ENCODE peak calls at places on chromosomes 5 and 9, in six cellular contexts. E is GM23248, A is fibroblast of lung, J is astrocyte, Z is HCT116, Q is colonic mucosa. R is an unnamed sample.

GRCh38 chr9:95725045-95725444 is 150.4 kb upstream of the ERCC6L2 start:
- DNase-seq in E (no peak), A (no peak), J (no peak), Z (no peak), Q (no peak), R (no peak)

GRCh38 chr5:132387649-132388117 is 18.2 kb downstream of the SLC22A5 start:
- DNase-seq in E (peak; percentile 95), A (peak; percentile 100), J (peak; percentile 100), Z (peak; percentile 81), Q (peak; percentile 86), R (peak; percentile 89)

GRCh38 chr5:17763301-17763700 is 129.0 kb downstream of the TAF11L14 start:
- DNase-seq in E (no peak), A (peak; percentile 75), J (peak; percentile 70), Z (no peak), Q (no peak), R (peak; percentile 29)

GRCh38 chr5:117235814-117236213 is 661.2 kb upstream of the SEMA6A start:
- DNase-seq in E (no peak), A (no peak), J (no peak), Z (no peak), Q (no peak), R (no peak)

GRCh38 chr5:40551706-40552557 is 127.8 kb upstream of the PTGER4 start:
- DNase-seq in E (peak; percentile 95), A (peak; percentile 99), J (peak; percentile 98), Z (no peak), Q (no peak), R (peak; percentile 93)

GRCh38 chr5:54944364-54944763 is 41.0 kb downstream of the ESM1 start:
- DNase-seq in E (peak; percentile 59), A (peak; percentile 30), J (peak; percentile 13), Z (peak; percentile 12), Q (no peak), R (peak; percentile 75)

GRCh38 chr5:168778536-168778935 is 199.4 kb upstream of the PANK3 start:
- DNase-seq in E (no peak), A (no peak), J (no peak), Z (no peak), Q (no peak), R (no peak)

GRCh38 chr5:39072915-39073758 is 1.1 kb downstream of the RICTOR start:
- DNase-seq in E (peak; percentile 71), A (peak; percentile 52), J (peak; percentile 37), Z (no peak), Q (peak; percentile 74), R (peak; percentile 66)

GRCh38 chr5:78162253-78162862 is 132.1 kb downstream of the AP3B1 start:
- DNase-seq in E (peak; percentile 45), A (peak; percentile 18), J (peak; percentile 3), Z (peak; percentile 41), Q (no peak), R (peak; percentile 44)

GRCh38 chr5:170105643-170106611 is at the start of gene FOXI1:
- DNase-seq in E (no peak), A (no peak), J (no peak), Z (no peak), Q (no peak), R (no peak)

GRCh38 chr5:37737326-37738056 is 102.3 kb downstream of the GDNF start:
- DNase-seq in E (no peak), A (no peak), J (no peak), Z (no peak), Q (no peak), R (peak; percentile 16)

GRCh38 chr5:95565280-95565920 is 10.5 kb downstream of the ARSK start:
- DNase-seq in E (peak; percentile 9), A (peak; percentile 60), J (peak; percentile 55), Z (no peak), Q (no peak), R (peak; percentile 61)

GRCh38 chr5:54309237-54309636 is 1.1 kb downstream of the ARL15 start:
- DNase-seq in E (peak; percentile 48), A (peak; percentile 12), J (no peak), Z (no peak), Q (peak; percentile 52), R (peak; percentile 41)

GRCh38 chr9:79572032-79572890 is 496 bp downstream of the TLE4 start:
- DNase-seq in E (peak; percentile 89), A (peak; percentile 44), J (no peak), Z (no peak), Q (peak; percentile 30), R (peak; percentile 86)

GRCh38 chr5:53431665-53432064 is 48.8 kb upstream of the FST start:
- DNase-seq in E (peak; percentile 67), A (peak; percentile 38), J (peak; percentile 33), Z (no peak), Q (no peak), R (peak; percentile 51)

GRCh38 chr9:95366731-95367325 is 49.3 kb upstream of the FANCC start:
- DNase-seq in E (no peak), A (peak; percentile 56), J (peak; percentile 47), Z (no peak), Q (no peak), R (no peak)

GRCh38 chr9:137461663-137462395 is 2.7 kb upstream of the NSMF start:
- DNase-seq in E (no peak), A (no peak), J (no peak), Z (peak; percentile 78), Q (no peak), R (peak; percentile 54)

GRCh38 chr9:71740199-71740598 is 28.1 kb downstream of the CEMIP2 start:
- DNase-seq in E (no peak), A (no peak), J (no peak), Z (no peak), Q (no peak), R (no peak)

GRCh38 chr9:71737455-71737854 is 30.9 kb downstream of the CEMIP2 start:
- DNase-seq in E (peak; percentile 59), A (peak; percentile 56), J (peak; percentile 36), Z (no peak), Q (peak; percentile 45), R (peak; percentile 37)

GRCh38 chr9:71734953-71735352 is 33.4 kb downstream of the CEMIP2 start:
- DNase-seq in E (no peak), A (peak; percentile 23), J (peak; percentile 29), Z (no peak), Q (no peak), R (no peak)

GRCh38 chr9:71733176-71733575 is 35.1 kb downstream of the CEMIP2 start:
- DNase-seq in E (peak; percentile 46), A (peak; percentile 23), J (peak; percentile 8), Z (no peak), Q (no peak), R (peak; percentile 36)

GRCh38 chr9:71736236-71736635 is 32.1 kb downstream of the CEMIP2 start:
- DNase-seq in E (no peak), A (no peak), J (no peak), Z (no peak), Q (no peak), R (no peak)
- H3K36me3 ChIP-seq in E (peaks cover 23% of the 10 kb centered on the region), A (no peaks in the 10 kb centered on the region), J (peaks cover 7% of the 10 kb centered on the region), Z (peaks cover 3% of the 10 kb centered on the region), Q (peaks cover 5% of the 10 kb centered on the region), R (peaks cover 54% of the 10 kb centered on the region)

GRCh38 chr9:132408521-132408920 is 1.5 kb upstream of the CFAP77 start:
- DNase-seq in E (no peak), A (no peak), J (no peak), Z (no peak), Q (no peak), R (no peak)

GRCh38 chr9:132412089-132412488 is 2.1 kb downstream of the CFAP77 start:
- DNase-seq in E (peak; percentile 51), A (peak; percentile 3), J (no peak), Z (peak; percentile 8), Q (no peak), R (peak; percentile 7)

GRCh38 chr9:132409828-132410528 is at the start of gene CFAP77:
- DNase-seq in E (peak; percentile 79), A (peak; percentile 48), J (peak; percentile 18), Z (peak; percentile 26), Q (peak; percentile 24), R (peak; percentile 82)

GRCh38 chr9:132411091-132411508 is 1.1 kb downstream of the CFAP77 start:
- DNase-seq in E (peak; percentile 49), A (peak; percentile 14), J (no peak), Z (peak; percentile 68), Q (peak; percentile 53), R (peak; percentile 45)

DNA sequence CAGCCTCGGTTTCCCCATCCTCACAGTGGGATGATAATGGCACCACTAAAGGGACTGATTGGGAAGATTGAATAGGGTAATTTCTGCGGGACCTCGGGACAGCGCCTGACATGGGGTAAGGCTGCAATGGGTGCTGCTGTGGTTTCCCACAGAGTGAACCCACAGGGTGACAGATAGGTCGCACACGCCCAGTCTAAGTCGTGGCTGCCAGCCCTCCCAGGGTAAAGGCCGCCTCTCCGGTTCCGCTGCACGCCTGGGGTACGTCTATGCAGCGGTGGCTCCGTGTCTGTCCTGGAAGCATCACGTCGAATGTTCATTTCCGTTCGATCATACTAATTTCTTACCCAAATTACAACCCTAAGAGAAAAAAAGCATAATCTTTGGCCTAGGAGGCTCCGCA is 631 bp downstream of the CFAP77 start:
- DNase-seq in E (no peak), A (no peak), J (no peak), Z (no peak), Q (no peak), R (no peak)
- H3K27me3 ChIP-seq in E (peaks cover 51% of the 10 kb centered on the region), A (peaks cover 23% of the 10 kb centered on the region), J (peaks cover 33% of the 10 kb centered on the region), Z (peaks cover 10% of the 10 kb centered on the region), Q (peaks cover 20% of the 10 kb centered on the region), R (peaks cover 63% of the 10 kb centered on the region)

GRCh38 chr9:133511607-133512006 is 13.2 kb downstream of the MYMK start:
- DNase-seq in E (no peak), A (no peak), J (no peak), Z (no peak), Q (no peak), R (no peak)
- H3K9ac ChIP-seq in E (no peak overlapping the region), A (no peak overlapping the region), J (no peak overlapping the region), Z (no peak overlapping the region), Q (no peak overlapping the region), R (no peak overlapping the region)

GRCh38 chr9:122251351-122251750 is 13.3 kb downstream of the RBM18 start:
- DNase-seq in E (no peak), A (no peak), J (no peak), Z (no peak), Q (no peak), R (no peak)
- H3K36me3 ChIP-seq in E (peaks cover 33% of the 10 kb centered on the region), A (peaks cover 5% of the 10 kb centered on the region), J (peaks cover 23% of the 10 kb centered on the region), Z (peaks cover 28% of the 10 kb centered on the region), Q (peaks cover 13% of the 10 kb centered on the region), R (peaks cover 78% of the 10 kb centered on the region)

DNA sequence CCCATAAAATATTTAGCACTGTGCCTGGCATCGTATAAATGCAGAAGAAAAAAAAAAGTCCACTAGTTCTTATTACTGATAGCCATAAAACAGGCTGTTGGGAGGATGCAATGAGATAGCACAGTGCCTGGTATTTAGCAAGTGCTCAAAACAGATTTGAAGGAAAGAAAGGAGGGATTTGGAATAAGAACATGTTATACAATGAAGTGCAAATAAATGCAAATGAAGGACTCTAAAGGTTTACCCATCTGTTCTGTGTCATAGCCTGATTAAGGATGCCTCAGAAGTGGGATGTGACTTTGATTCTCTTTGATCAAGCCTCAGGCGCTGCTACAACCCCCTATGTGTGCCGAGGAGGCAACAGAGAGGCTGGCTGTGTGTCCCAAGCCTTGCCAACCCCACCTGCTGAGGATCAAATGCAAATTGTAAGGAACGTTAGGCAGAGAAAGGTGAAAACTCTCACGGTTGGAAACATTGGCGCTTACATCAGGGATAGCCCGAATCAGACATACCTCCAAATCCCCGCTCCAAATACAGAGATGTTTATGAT is 27.2 kb downstream of the GGTA1 start:
- DNase-seq in E (no peak), A (no peak), J (no peak), Z (no peak), Q (no peak), R (no peak)
- H3K27me3 ChIP-seq in E (peaks cover 74% of the 10 kb centered on the region), A (peaks cover 24% of the 10 kb centered on the region), J (peaks cover 60% of the 10 kb centered on the region), Z (peaks cover 5% of the 10 kb centered on the region), Q (no peaks in the 10 kb centered on the region), R (peaks cover 68% of the 10 kb centered on the region)

GRCh38 chr9:37769995-37770394 is 14.9 kb downstream of the EXOSC3 start:
- DNase-seq in E (no peak), A (no peak), J (no peak), Z (no peak), Q (no peak), R (no peak)
- H3K9ac ChIP-seq in E (no peak overlapping the region), A (no peak overlapping the region), J (no peak overlapping the region), Z (no peak overlapping the region), Q (no peak overlapping the region), R (no peak overlapping the region)

R was measured in adipocyte.